ENCODE peak calls at places on chromosomes 4 and X, in ten cellular contexts. S is fibroblast of villous mesenchyme, B is AG08396, W is endodermal cell, J is upper lobe of right lung, P is NAMALWA, Y is pons, F is NCI-H226, U is NCI-H748 treated with DMSO at 0.1 percent for 48 hours, O is SHP77 treated with DMSO at 0.1 percent for 48 hours. T is an unnamed sample.

GRCh38 chrX:47311857-47312774 is 58.3 kb upstream of the ZNF157 start:
- DNase-seq in S (peak), B (peak), W (peak), J (peak), P (peak), Y (peak), F (peak), U (no peak), O (no peak), T (peak)

GRCh38 chrX:43375146-43375545 is 281.0 kb upstream of the MAOA start:
- DNase-seq in S (no peak), B (no peak), W (no peak), J (no peak), P (no peak), Y (no peak), F (no peak), U (no peak), O (no peak), T (no peak)

GRCh38 chr4:165905405-165906027 is 32.5 kb downstream of the TLL1 start:
- DNase-seq in S (peak), B (no peak), W (no peak), J (no peak), P (no peak), Y (no peak), F (no peak), U (no peak), O (no peak), T (peak)

GRCh38 chr4:11446156-11446811 is 17.6 kb upstream of the HS3ST1 start:
- DNase-seq in S (no peak), B (no peak), W (no peak), J (no peak), P (no peak), Y (no peak), F (no peak), U (no peak), O (no peak), T (no peak)

GRCh38 chrX:132488092-132488749 is 617 bp downstream of the MBNL3 start:
- DNase-seq in S (no peak), B (peak), W (no peak), J (no peak), P (peak), Y (peak), F (no peak), U (no peak), O (no peak), T (peak)

GRCh38 chr4:108209489-108209888 is 40.8 kb upstream of the LEF1 start:
- DNase-seq in S (no peak), B (no peak), W (no peak), J (no peak), P (no peak), Y (no peak), F (no peak), U (no peak), O (no peak), T (no peak)

GRCh38 chrX:107054978-107055377 is 55.0 kb upstream of the MORC4 start:
- DNase-seq in S (no peak), B (no peak), W (no peak), J (no peak), P (no peak), Y (no peak), F (no peak), U (no peak), O (no peak), T (no peak)

GRCh38 chrX:130005408-130005807 is 23.0 kb downstream of the BCORL1 start:
- DNase-seq in S (no peak), B (no peak), W (no peak), J (no peak), P (no peak), Y (no peak), F (no peak), U (no peak), O (no peak), T (no peak)

GRCh38 chrX:151828434-151829080 is 84.1 kb upstream of the MAGEA4 start:
- DNase-seq in S (no peak), B (no peak), W (no peak), J (no peak), P (no peak), Y (no peak), F (no peak), U (no peak), O (no peak), T (no peak)